ENCODE peak calls at places on chromosomes 3 and 15, in six cellular contexts. K is activated CD4-positive, alpha-beta T cell treated with anti-CD3 and anti-CD28 coated beads, Interleukin-2, amount 50 U/mL, for 4 hours; J is DMS153; U is T-cell; A is fibroblast of mammary gland; F is effector memory CD8-positive, alpha-beta T cell. Q is an unnamed sample.

GRCh38 chr3:81472600-81473362 is 288.7 kb downstream of the GBE1 start:
- DNase-seq in J (no peak), K (no peak), A (no peak), U (no peak), F (no peak), Q (no peak)

GRCh38 chr15:83365370-83365938 is 81.0 kb upstream of the BNC1 start:
- DNase-seq in A (peak; percentile 83), J (no peak), K (no peak), F (no peak), U (no peak), Q (no peak)

GRCh38 chr3:69084326-69084667 is 440 bp upstream of the ARL6IP5 start:
- DNase-seq in A (peak; percentile 94), K (no peak), U (no peak), J (no peak), F (no peak), Q (no peak)

GRCh38 chr3:119831022-119831421 is 49.1 kb downstream of the NR1I2 start:
- DNase-seq in K (no peak), J (no peak), A (no peak), U (no peak), F (no peak), Q (no peak)

GRCh38 chr15:64249842-64250575 is 87.2 kb upstream of the PPIB start:
- DNase-seq in U (no peak), A (peak; percentile 21), K (no peak), F (no peak), J (no peak), Q (no peak)

GRCh38 chr15:34059476-34059875 is 20.5 kb upstream of the AVEN start:
- DNase-seq in A (no peak), K (no peak), J (no peak), F (no peak), U (no peak), Q (no peak)

GRCh38 chr3:143825513-143825912 is 22.8 kb downstream of the SLC9A9 start:
- DNase-seq in K (no peak), F (peak; percentile 21), A (no peak), U (no peak), J (no peak), Q (no peak)

GRCh38 chr3:194142156-194142910 is 6.4 kb downstream of the HES1 start:
- DNase-seq in A (peak; percentile 59), K (no peak), F (no peak), U (no peak), J (no peak), Q (no peak)

GRCh38 chr3:49410844-49411549 is 779 bp downstream of the RHOA start:
- DNase-seq in U (no peak), J (no peak), F (no peak), A (no peak), K (no peak), Q (no peak)

GRCh38 chr15:84638103-84638502 is 16.0 kb downstream of the WDR73 start:
- DNase-seq in U (no peak), F (no peak), A (peak; percentile 51), J (no peak), K (no peak), Q (no peak)

GRCh38 chr3:194711913-194712312 is 26.2 kb downstream of the FAM43A start:
- DNase-seq in F (no peak), A (peak; percentile 82), U (no peak), K (no peak), J (no peak), Q (no peak)

GRCh38 chr3:196179380-196180308 is 31.6 kb downstream of the ZDHHC19 start:
- DNase-seq in J (peak; percentile 46), F (peak; percentile 75), K (peak; percentile 85), U (peak; percentile 78), A (peak; percentile 70), Q (peak; percentile 80)

GRCh38 chr15:101001796-101002195 is 82.6 kb downstream of the LRRK1 start:
- DNase-seq in K (no peak), J (no peak), A (no peak), F (no peak), U (no peak), Q (no peak)

GRCh38 chr3:132396255-132396654 is 21.0 kb upstream of the DNAJC13 start:
- DNase-seq in K (no peak), J (no peak), U (no peak), A (no peak), F (no peak), Q (no peak)